ENCODE peak calls at places on chromosome 22, in eight cellular contexts. E is T-helper 9 cell; C is EL; P is WTC11; U is ELF-1; V is stimulated activated CD4-positive, alpha-beta T cell treated with anti-CD3 and anti-CD28 coated beads, Interleukin-4, amount 100 ng/mL, for 48 hours; D is NCI-H460; L is CD14-positive monocyte. O is an unnamed sample.

GRCh38 chr22:47564651-47565050 is 802.2 kb downstream of the TBC1D22A start:
- DNase-seq in E (no peak), C (no peak), P (no peak), U (no peak), V (no peak), D (no peak), L (no peak), O (no peak)

GRCh38 chr22:20089977-20090729 is 10.1 kb downstream of the DGCR8 start:
- DNase-seq in E (no peak), C (peak), P (no peak), U (no peak), V (no peak), D (no peak), L (peak), O (no peak)

GRCh38 chr22:24156915-24157782 is 24.1 kb upstream of the SUSD2 start:
- DNase-seq in E (peak), C (peak), P (peak), U (peak), V (peak), D (peak), L (peak), O (peak)

GRCh38 chr22:25130462-25130861 is 69.2 kb upstream of the CRYBB3 start:
- DNase-seq in E (no peak), C (no peak), P (no peak), U (no peak), V (no peak), D (no peak), L (no peak), O (no peak)

GRCh38 chr22:32650553-32651345 is 150.8 kb upstream of the TIMP3 start:
- DNase-seq in E (no peak), C (peak), P (no peak), U (no peak), V (no peak), D (no peak), L (no peak), O (no peak)

GRCh38 chr22:26394787-26395186 is 34.3 kb upstream of the ASPHD2 start:
- DNase-seq in E (no peak), C (no peak), P (no peak), U (peak), V (no peak), D (no peak), L (no peak), O (no peak)

GRCh38 chr22:37210041-37210803 is 2.1 kb downstream of the SSTR3 start:
- DNase-seq in E (no peak), C (no peak), P (no peak), U (no peak), V (no peak), D (no peak), L (peak), O (no peak)

GRCh38 chr22:35589071-35589735 is 27.9 kb downstream of the MB start:
- DNase-seq in E (no peak), C (peak), P (no peak), U (peak), V (no peak), D (peak), L (peak), O (no peak)

GRCh38 chr22:35380013-35380412 is 883 bp upstream of the HMOX1 start:
- DNase-seq in E (no peak), C (peak), P (no peak), U (no peak), V (no peak), D (no peak), L (peak), O (no peak)

GRCh38 chr22:46114518-46115387 is 35.6 kb upstream of the PPARA start:
- DNase-seq in E (no peak), C (peak), P (no peak), U (no peak), V (no peak), D (no peak), L (no peak), O (no peak)

GRCh38 chr22:19638282-19639015 is 75.9 kb upstream of the SEPTIN5 start:
- DNase-seq in E (no peak), C (no peak), P (no peak), U (no peak), V (no peak), D (no peak), L (no peak), O (no peak)

GRCh38 chr22:34099278-34099677 is 179.0 kb upstream of the LARGE1 start:
- DNase-seq in E (no peak), C (no peak), P (no peak), U (no peak), V (no peak), D (no peak), L (no peak), O (no peak)

GRCh38 chr22:24506802-24507438 is 11.8 kb downstream of the UPB1 start:
- DNase-seq in E (no peak), C (peak), P (no peak), U (peak), V (no peak), D (peak), L (peak), O (no peak)

GRCh38 chr22:46726066-46726985 is 11.7 kb downstream of the CERK start:
- DNase-seq in E (no peak), C (no peak), P (no peak), U (no peak), V (no peak), D (no peak), L (no peak), O (no peak)

GRCh38 chr22:37162221-37163095 is 12.7 kb upstream of the IL2RB start:
- DNase-seq in E (peak), C (no peak), P (no peak), U (no peak), V (peak), D (no peak), L (no peak), O (peak)

GRCh38 chr22:40436460-40437431 is 66.4 kb downstream of the SGSM3 start:
- DNase-seq in E (no peak), C (peak), P (no peak), U (peak), V (no peak), D (peak), L (peak), O (peak)

GRCh38 chr22:21701384-21701971 is 34.1 kb downstream of the YPEL1 start:
- DNase-seq in E (no peak), C (no peak), P (no peak), U (no peak), V (no peak), D (no peak), L (no peak), O (no peak)

GRCh38 chr22:24474221-24474620 is 20.9 kb upstream of the UPB1 start:
- DNase-seq in E (no peak), C (peak), P (no peak), U (peak), V (no peak), D (no peak), L (no peak), O (no peak)

GRCh38 chr22:31044262-31044861 is 36.8 kb upstream of the SMTN start:
- DNase-seq in E (no peak), C (no peak), P (no peak), U (peak), V (no peak), D (no peak), L (no peak), O (no peak)

GRCh38 chr22:49933236-49933921 is 14.9 kb downstream of the CRELD2 start:
- DNase-seq in E (no peak), C (no peak), P (no peak), U (no peak), V (no peak), D (no peak), L (no peak), O (no peak)

GRCh38 chr22:48807155-48807554 is 1020.5 kb downstream of the BRD1 start:
- DNase-seq in E (no peak), C (no peak), P (no peak), U (no peak), V (no peak), D (no peak), L (no peak), O (no peak)

GRCh38 chr22:29509815-29510214 is 29.8 kb downstream of the NEFH start:
- DNase-seq in E (no peak), C (no peak), P (no peak), U (no peak), V (no peak), D (no peak), L (no peak), O (no peak)

GRCh38 chr22:22021160-22021750 is 38.7 kb upstream of the TOP3B start:
- DNase-seq in E (no peak), C (peak), P (no peak), U (peak), V (no peak), D (no peak), L (no peak), O (no peak)

GRCh38 chr22:41998361-41999261 is at the start of gene WBP2NL:
- DNase-seq in E (peak), C (peak), P (no peak), U (peak), V (peak), D (peak), L (peak), O (peak)

O was measured in GM18507.